ENCODE peak calls at places on chromosomes 11 and 22, in nine cellular contexts. K is cardiac fibroblast, C is body of pancreas, J is cardiac muscle cell, F is breast epithelium, D is foreskin fibroblast, T is endothelial cell, M is PC-9, X is left lung. U is an unnamed sample.

GRCh38 chr11:2533642-2534115 is 88.9 kb downstream of the KCNQ1 start:
- DNase-seq in K (peak; percentile 91), C (peak; percentile 67), J (peak; percentile 75), F (peak; percentile 66), D (peak; percentile 96), T (peak; percentile 77), M (peak; percentile 81), X (peak; percentile 89), U (peak; percentile 79)

GRCh38 chr11:37449146-37449545 is 851.1 kb upstream of the RAG2 start:
- DNase-seq in K (peak; percentile 77), C (no peak), J (peak; percentile 64), F (no peak), D (peak; percentile 78), T (no peak), M (peak; percentile 50), X (no peak), U (no peak)

GRCh38 chr11:108221401-108221800 is 1.0 kb downstream of the NPAT start:
- DNase-seq in K (peak; percentile 38), C (no peak), J (no peak), F (no peak), D (peak; percentile 54), T (no peak), M (no peak), X (no peak), U (no peak)

GRCh38 chr11:119356349-119357031 is 10.0 kb upstream of the MFRP start:
- DNase-seq in K (peak; percentile 70), C (no peak), J (peak; percentile 91), F (peak; percentile 75), D (peak; percentile 88), T (peak; percentile 79), M (peak; percentile 61), X (peak; percentile 94), U (peak; percentile 84)

GRCh38 chr11:115222218-115222862 is 281.9 kb downstream of the CADM1 start:
- DNase-seq in K (peak; percentile 91), C (no peak), J (no peak), F (no peak), D (peak; percentile 72), T (no peak), M (peak; percentile 73), X (no peak), U (peak; percentile 28)

GRCh38 chr11:76830639-76831312 is 29.9 kb upstream of the ACER3 start:
- DNase-seq in K (peak; percentile 67), C (peak; percentile 39), J (no peak), F (no peak), D (peak; percentile 90), T (no peak), M (peak; percentile 44), X (no peak), U (no peak)

GRCh38 chr11:129865701-129866100 is 29.7 kb downstream of the NFRKB start:
- DNase-seq in K (no peak), C (no peak), J (no peak), F (no peak), D (no peak), T (no peak), M (peak; percentile 32), X (no peak), U (no peak)

GRCh38 chr11:22508691-22509090 is 116.9 kb downstream of the FANCF start:
- DNase-seq in K (no peak), C (no peak), J (no peak), F (no peak), D (no peak), T (no peak), M (no peak), X (no peak), U (no peak)

GRCh38 chr11:104011031-104011430 is 25.4 kb upstream of the DDI1 start:
- DNase-seq in K (peak; percentile 11), C (no peak), J (no peak), F (no peak), D (no peak), T (no peak), M (no peak), X (no peak), U (no peak)

GRCh38 chr11:2794947-2795346 is 90.6 kb downstream of the CDKN1C start:
- DNase-seq in K (no peak), C (peak; percentile 15), J (no peak), F (no peak), D (no peak), T (no peak), M (no peak), X (peak; percentile 59), U (peak; percentile 24)

GRCh38 chr11:2138436-2139117 is 612 bp downstream of the IGF2 start:
- DNase-seq in K (no peak), C (no peak), J (no peak), F (no peak), D (peak; percentile 61), T (no peak), M (no peak), X (peak; percentile 71), U (no peak)

GRCh38 chr11:68328374-68329091 is 16.1 kb downstream of the LRP5 start:
- DNase-seq in K (no peak), C (peak; percentile 70), J (no peak), F (peak; percentile 63), D (no peak), T (peak; percentile 72), M (no peak), X (no peak), U (peak; percentile 55)

GRCh38 chr11:5992604-5993251 is 5.9 kb upstream of the OR52L1 start:
- DNase-seq in K (peak; percentile 16), C (no peak), J (peak; percentile 13), F (no peak), D (peak; percentile 0), T (no peak), M (no peak), X (no peak), U (no peak)

GRCh38 chr11:102120437-102120935 is 10.2 kb downstream of the YAP1 start:
- DNase-seq in K (no peak), C (no peak), J (no peak), F (no peak), D (peak; percentile 63), T (no peak), M (peak; percentile 89), X (no peak), U (no peak)

GRCh38 chr22:30968015-30968923 is at the start of gene MORC2:
- DNase-seq in K (no peak), C (peak; percentile 63), J (no peak), F (peak; percentile 66), D (no peak), T (peak; percentile 65), M (no peak), X (no peak), U (peak; percentile 75)

GRCh38 chr22:35917651-35918050 is 111.0 kb downstream of the RBFOX2 start:
- DNase-seq in K (no peak), C (no peak), J (no peak), F (no peak), D (no peak), T (no peak), M (no peak), X (no peak), U (no peak)

GRCh38 chr11:108593214-108593909 is at the start of gene EXPH5:
- DNase-seq in K (peak; percentile 46), C (peak; percentile 98), J (peak; percentile 96), F (peak; percentile 96), D (peak; percentile 87), T (peak; percentile 69), M (peak; percentile 100), X (peak; percentile 92), U (peak; percentile 94)

GRCh38 chr22:46390652-46391301 is 55.3 kb downstream of the TRMU start:
- DNase-seq in K (peak; percentile 61), C (peak; percentile 91), J (no peak), F (peak; percentile 47), D (peak; percentile 82), T (no peak), M (peak; percentile 42), X (peak; percentile 78), U (peak; percentile 74)
- TF ChIP-seq CTCF in K (peak; percentile 46), C (peak; percentile 60), J (peak; percentile 57), F (peak; percentile 24), D (peak; percentile 57), T (no peak), M (no peak), X (peak; percentile 7), U (peak; percentile 62)

GRCh38 chr11:43680521-43681505 is at the start of gene HSD17B12:
- DNase-seq in K (peak; percentile 99), C (peak; percentile 97), J (peak; percentile 98), F (peak; percentile 99), D (peak; percentile 99), T (peak; percentile 92), M (peak; percentile 99), X (peak; percentile 99), U (peak; percentile 99)

GRCh38 chr11:43676933-43677332 is 3.6 kb upstream of the HSD17B12 start:
- DNase-seq in K (no peak), C (no peak), J (no peak), F (no peak), D (no peak), T (no peak), M (no peak), X (no peak), U (no peak)

GRCh38 chr11:43686207-43686606 is 5.7 kb downstream of the HSD17B12 start:
- DNase-seq in K (no peak), C (no peak), J (no peak), F (no peak), D (no peak), T (no peak), M (no peak), X (no peak), U (no peak)

GRCh38 chr11:43685483-43685882 is 4.9 kb downstream of the HSD17B12 start:
- DNase-seq in K (peak; percentile 8), C (no peak), J (no peak), F (no peak), D (peak; percentile 27), T (no peak), M (no peak), X (no peak), U (no peak)

DNA sequence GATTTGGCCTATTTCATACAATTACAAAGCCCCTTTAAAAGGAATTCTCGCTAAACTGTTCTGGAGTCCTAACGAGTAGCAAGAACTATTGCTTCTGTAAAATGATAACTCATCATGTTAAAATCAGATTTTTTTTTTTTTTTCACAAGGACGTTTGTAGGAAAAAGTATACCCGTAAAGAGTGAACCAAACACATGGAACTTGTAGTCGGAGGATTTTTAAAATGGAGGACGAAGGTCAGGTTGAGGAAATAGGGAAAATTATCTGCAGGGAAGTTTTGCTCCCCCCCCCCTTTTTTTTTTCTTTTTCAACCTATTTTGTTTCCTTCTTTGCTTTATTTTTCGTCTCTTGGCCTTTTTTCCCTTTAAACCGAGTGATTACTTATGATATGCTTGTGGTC is 1.0 kb downstream of the HSD17B12 start:
- DNase-seq in K (no peak), C (no peak), J (peak; percentile 13), F (no peak), D (peak; percentile 16), T (no peak), M (no peak), X (no peak), U (no peak)
- TF ChIP-seq CTCF in K (no peak), C (no peak), J (no peak), F (no peak), D (no peak), T (no peak), M (no peak), X (no peak), U (no peak)

GRCh38 chr11:84990141-84990540 is 637.0 kb downstream of the DLG2 start:
- DNase-seq in K (no peak), C (no peak), J (no peak), F (no peak), D (no peak), T (no peak), M (no peak), X (no peak), U (no peak)

GRCh38 chr11:84993386-84993785 is 633.8 kb downstream of the DLG2 start:
- DNase-seq in K (peak; percentile 36), C (no peak), J (no peak), F (no peak), D (no peak), T (peak; percentile 24), M (no peak), X (no peak), U (no peak)
- TF ChIP-seq CTCF in K (peak; percentile 39), C (no peak), J (no peak), F (no peak), D (peak; percentile 42), T (peak; percentile 32), M (peak; percentile 53), X (no peak), U (no peak)

GRCh38 chr22:19940536-19941364 is 822 bp upstream of the COMT start:
- DNase-seq in K (peak; percentile 9), C (no peak), J (no peak), F (no peak), D (no peak), T (no peak), M (no peak), X (peak; percentile 57), U (no peak)
- TF ChIP-seq CTCF in K (no peak), C (no peak), J (no peak), F (no peak), D (no peak), T (no peak), M (no peak), X (no peak), U (no peak)

U was measured in adrenal gland.